ENCODE peak calls at places on chromosomes 16 and 17, in seven cellular contexts. D is CD8-positive, alpha-beta T cell; U is CD4-positive, alpha-beta T cell; M is esophagus squamous epithelium; O is A549; G is ovary; Y is left lung. Q is an unnamed sample. For H3K9me3, the result is how much of the 10 kb centered on the place peaks cover.

GRCh38 chr17:6843241-6843890 is 11.8 kb upstream of the TEKT1 start:
- DNase-seq in D (no peak), U (no peak), M (no peak), O (peak), G (no peak), Y (no peak), Q (no peak)

GRCh38 chr17:77753246-77753645 is 205.3 kb upstream of the TNRC6C start:
- DNase-seq in D (no peak), U (no peak), M (no peak), O (no peak), G (no peak), Y (no peak), Q (no peak)

GRCh38 chr16:46970089-46970488 is 3.4 kb downstream of the DNAJA2 start:
- DNase-seq in D (no peak), U (no peak), M (no peak), O (no peak), G (no peak), Y (no peak), Q (no peak)

GRCh38 chr16:87620201-87620495 is 17.8 kb downstream of the JPH3 start:
- DNase-seq in D (no peak), U (no peak), M (no peak), O (no peak), G (no peak), Y (no peak), Q (no peak)

GRCh38 chr17:7439462-7440112 is at the start of gene FGF11:
- DNase-seq in D (no peak), U (no peak), M (no peak), O (no peak), G (no peak), Y (peak), Q (no peak)

GRCh38 chr17:8162232-8162996 is at the start of gene VAMP2:
- DNase-seq in D (peak), U (peak), M (no peak), O (peak), G (peak), Y (peak), Q (peak)

GRCh38 chr17:76151896-76152454 is 10.9 kb upstream of the FOXJ1 start:
- DNase-seq in D (peak), U (peak), M (no peak), O (no peak), G (no peak), Y (no peak), Q (no peak)

GRCh38 chr16:24834459-24835335 is 11.1 kb upstream of the SLC5A11 start:
- DNase-seq in D (no peak), U (no peak), M (no peak), O (peak), G (no peak), Y (no peak), Q (no peak)

GRCh38 chr16:56425439-56425832 is at the start of gene AMFR:
- DNase-seq in D (peak), U (peak), M (no peak), O (peak), G (peak), Y (peak), Q (peak)

GRCh38 chr16:23278031-23278430 is 24.1 kb upstream of the SCNN1B start:
- DNase-seq in D (no peak), U (no peak), M (no peak), O (no peak), G (no peak), Y (no peak), Q (no peak)

GRCh38 chr16:23781176-23781575 is 26.4 kb downstream of the CHP2 start:
- DNase-seq in D (no peak), U (no peak), M (no peak), O (no peak), G (no peak), Y (no peak), Q (no peak)

GRCh38 chr16:2691491-2692248 is 9.3 kb downstream of the KCTD5 start:
- DNase-seq in D (no peak), U (no peak), M (no peak), O (no peak), G (no peak), Y (peak), Q (no peak)

GRCh38 chr17:45170280-45170975 is 8.8 kb downstream of the HEXIM2 start:
- DNase-seq in D (no peak), U (no peak), M (no peak), O (no peak), G (no peak), Y (peak), Q (no peak)

GRCh38 chr16:71648921-71649320 is 22.9 kb downstream of the MARVELD3 start:
- DNase-seq in D (no peak), U (no peak), M (no peak), O (peak), G (no peak), Y (no peak), Q (no peak)

GRCh38 chr17:7862692-7863437 is 5.1 kb downstream of the CYB5D1 start:
- DNase-seq in D (peak), U (peak), M (no peak), O (peak), G (peak), Y (no peak), Q (no peak)

GRCh38 chr16:77250395-77250794 is 51.2 kb downstream of the SYCE1L start:
- DNase-seq in D (no peak), U (no peak), M (no peak), O (no peak), G (no peak), Y (no peak), Q (no peak)

GRCh38 chr16:80040413-80040812 is 439.9 kb upstream of the MAF start:
- DNase-seq in D (no peak), U (no peak), M (no peak), O (no peak), G (no peak), Y (no peak), Q (no peak)
- H3K9me3 ChIP-seq in D (under half), U (under half), M (under half), O (under half), G (under half), Y (under half), Q (under half)

GRCh38 chr16:35147556-35148504 is 1688.4 kb downstream of the TP53TG3F start:
- DNase-seq in D (peak), U (no peak), M (no peak), O (no peak), G (no peak), Y (no peak), Q (no peak)

GRCh38 chr16:35146031-35146710 is 1686.8 kb downstream of the TP53TG3F start:
- DNase-seq in D (peak), U (no peak), M (no peak), O (no peak), G (no peak), Y (no peak), Q (no peak)

GRCh38 chr16:35144212-35144932 is 1685.0 kb downstream of the TP53TG3F start:
- DNase-seq in D (no peak), U (no peak), M (no peak), O (no peak), G (no peak), Y (no peak), Q (no peak)

GRCh38 chr16:35148748-35149147 is 1689.3 kb downstream of the TP53TG3F start:
- DNase-seq in D (peak), U (no peak), M (no peak), O (no peak), G (no peak), Y (no peak), Q (no peak)

GRCh38 chr16:35146723-35147458 is 1687.5 kb downstream of the TP53TG3F start:
- DNase-seq in D (peak), U (no peak), M (no peak), O (no peak), G (no peak), Y (peak), Q (no peak)
- H3K9me3 ChIP-seq in D (under half), U (under half), M (under half), O (under half), G (under half), Y (half or more), Q (under half)

GRCh38 chr17:22301353-22301745 is 609.0 kb downstream of the KCNJ18 start:
- DNase-seq in D (no peak), U (no peak), M (no peak), O (no peak), G (no peak), Y (no peak), Q (no peak)

GRCh38 chr17:22305356-22306071 is 613.2 kb downstream of the KCNJ18 start:
- DNase-seq in D (no peak), U (no peak), M (no peak), O (no peak), G (no peak), Y (no peak), Q (no peak)

GRCh38 chr17:22303096-22303495 is 610.8 kb downstream of the KCNJ18 start:
- DNase-seq in D (no peak), U (no peak), M (no peak), O (no peak), G (no peak), Y (no peak), Q (no peak)

GRCh38 chr17:22304667-22305303 is 612.5 kb downstream of the KCNJ18 start:
- DNase-seq in D (no peak), U (no peak), M (no peak), O (no peak), G (no peak), Y (no peak), Q (no peak)

GRCh38 chr17:22303865-22304264 is 611.5 kb downstream of the KCNJ18 start:
- DNase-seq in D (no peak), U (no peak), M (no peak), O (no peak), G (no peak), Y (no peak), Q (no peak)
- H3K9me3 ChIP-seq in D (under half), U (under half), M (under half), O (under half), G (under half), Y (half or more), Q (under half)

GRCh38 chr16:12545792-12546342 is 257.8 kb downstream of the CPPED1 start:
- DNase-seq in D (no peak), U (no peak), M (no peak), O (no peak), G (no peak), Y (no peak), Q (no peak)

GRCh38 chr16:12548270-12548983 is 255.3 kb downstream of the CPPED1 start:
- DNase-seq in D (no peak), U (no peak), M (no peak), O (no peak), G (no peak), Y (no peak), Q (no peak)

GRCh38 chr16:12545292-12545610 is 258.4 kb downstream of the CPPED1 start:
- DNase-seq in D (no peak), U (no peak), M (no peak), O (no peak), G (no peak), Y (no peak), Q (no peak)

GRCh38 chr16:12546918-12547607 is 256.6 kb downstream of the CPPED1 start:
- DNase-seq in D (no peak), U (no peak), M (no peak), O (no peak), G (no peak), Y (no peak), Q (no peak)

DNA sequence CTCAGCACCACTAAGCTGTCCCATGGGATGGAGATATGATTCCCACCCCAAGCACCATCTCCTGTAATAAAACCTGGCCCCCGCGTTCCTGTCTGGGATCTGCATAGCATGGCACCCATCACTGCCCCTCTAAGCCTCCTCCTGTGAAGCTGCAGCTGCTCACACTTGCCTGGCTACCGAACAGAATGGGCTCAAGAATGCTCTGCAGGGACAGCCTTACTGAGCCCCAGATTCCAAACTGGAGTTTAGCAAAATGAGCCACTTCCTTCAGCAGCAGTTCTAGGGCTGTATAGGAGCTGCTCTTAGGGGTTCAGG is 256.1 kb downstream of the CPPED1 start:
- DNase-seq in D (no peak), U (no peak), M (no peak), O (no peak), G (no peak), Y (no peak), Q (no peak)
- H3K9me3 ChIP-seq in D (under half), U (under half), M (under half), O (under half), G (under half), Y (under half), Q (under half)

GRCh38 chr17:3026125-3026855 is 37.1 kb downstream of the OR1D5 start:
- DNase-seq in D (no peak), U (no peak), M (no peak), O (no peak), G (no peak), Y (peak), Q (no peak)
- H3K9me3 ChIP-seq in D (under half), U (under half), M (under half), O (under half), G (under half), Y (under half), Q (under half)